ENCODE peak calls at places on chromosomes 6 and 20, in eight cellular contexts. U is neural crest cell; L is amygdala; X is heart right ventricle; O is stimulated activated CD8-positive, alpha-beta memory T cell treated with anti-CD3 and anti-CD28 coated beads, Interleukin-15, amount 100 ng/mL, for 1 hour; H is Caki2; V is stimulated activated CD4-positive, alpha-beta T cell treated with anti-CD3 and anti-CD28 coated beads, Interleukin-4, amount 100 ng/mL, for 48 hours; Y is Peyer's patch. R is an unnamed sample.

GRCh38 chr6:97215157-97215769 is 67.8 kb downstream of the MMS22L start:
- DNase-seq in Y (no peak), U (peak), X (peak), L (peak), V (no peak), O (no peak), H (peak), R (peak)

GRCh38 chr6:45882671-45883070 is 133.0 kb downstream of the CLIC5 start:
- DNase-seq in U (no peak), O (no peak), L (no peak), X (no peak), H (no peak), V (no peak), Y (no peak), R (no peak)

GRCh38 chr6:140276719-140277118 is 902.3 kb upstream of the CITED2 start:
- DNase-seq in U (no peak), L (no peak), V (no peak), Y (no peak), O (no peak), H (no peak), X (no peak), R (no peak)

GRCh38 chr20:58550661-58551060 is 35.5 kb upstream of the APCDD1L start:
- DNase-seq in X (no peak), Y (no peak), U (no peak), V (no peak), L (no peak), O (no peak), H (peak), R (peak)

GRCh38 chr6:79158856-79159516 is 75.5 kb downstream of the HMGN3 start:
- DNase-seq in V (no peak), L (no peak), U (no peak), X (no peak), H (peak), Y (no peak), O (no peak), R (no peak)

GRCh38 chr6:157527471-157527907 is 146.5 kb downstream of the ZDHHC14 start:
- DNase-seq in O (no peak), V (no peak), U (no peak), X (peak), H (no peak), L (no peak), Y (no peak), R (no peak)

GRCh38 chr6:5116243-5116991 is 31.3 kb downstream of the PPP1R3G start:
- DNase-seq in O (no peak), V (no peak), L (no peak), Y (no peak), X (no peak), H (no peak), U (no peak), R (no peak)

GRCh38 chr6:167798453-167798852 is 28.3 kb upstream of the AFDN start:
- DNase-seq in O (no peak), U (no peak), Y (no peak), V (no peak), H (no peak), X (no peak), L (no peak), R (no peak)

GRCh38 chr6:134604014-134604676 is 286.2 kb upstream of the SGK1 start:
- DNase-seq in X (no peak), U (no peak), Y (no peak), L (no peak), H (no peak), V (no peak), O (no peak), R (no peak)

GRCh38 chr20:44644384-44645131 is 6.9 kb downstream of the ADA start:
- DNase-seq in V (no peak), Y (no peak), H (no peak), U (no peak), L (no peak), X (no peak), O (no peak), R (no peak)

GRCh38 chr6:125913864-125914351 is 42.7 kb upstream of the HINT3 start:
- DNase-seq in V (no peak), H (peak), O (no peak), U (no peak), X (no peak), L (no peak), Y (no peak), R (peak)

GRCh38 chr6:56984374-56984773 is 29.5 kb downstream of the BEND6 start:
- DNase-seq in O (no peak), L (no peak), U (no peak), V (no peak), Y (no peak), X (no peak), H (no peak), R (no peak)

GRCh38 chr6:82589509-82590206 is 226.0 kb downstream of the TPBG start:
- DNase-seq in O (no peak), X (no peak), Y (no peak), L (no peak), H (peak), V (no peak), U (no peak), R (peak)

GRCh38 chr6:167779123-167779992 is 47.4 kb upstream of the AFDN start:
- DNase-seq in O (no peak), X (no peak), Y (no peak), H (no peak), U (no peak), V (no peak), L (no peak), R (no peak)

GRCh38 chr20:1697592-1697991 is 40.0 kb upstream of the SIRPG start:
- DNase-seq in Y (no peak), U (no peak), V (no peak), H (no peak), O (no peak), L (no peak), X (no peak), R (no peak)

GRCh38 chr6:140175486-140175885 is 801.0 kb upstream of the CITED2 start:
- DNase-seq in V (no peak), X (no peak), Y (no peak), L (no peak), U (no peak), H (no peak), O (no peak), R (no peak)

GRCh38 chr20:24158271-24158670 is 169.7 kb upstream of the GGTLC1 start:
- DNase-seq in V (no peak), X (no peak), Y (no peak), H (no peak), L (no peak), U (no peak), O (no peak), R (no peak)

GRCh38 chr6:167858086-167858591 is 31.4 kb downstream of the AFDN start:
- DNase-seq in H (no peak), X (no peak), O (no peak), V (no peak), L (peak), U (no peak), Y (no peak), R (peak)

GRCh38 chr20:63740070-63740500 is 509 bp downstream of the SLC2A4RG start:
- DNase-seq in L (no peak), Y (peak), X (no peak), U (no peak), V (peak), H (no peak), O (no peak), R (peak)

GRCh38 chr20:44314870-44315269 is 3.9 kb upstream of the FITM2 start:
- DNase-seq in H (no peak), U (no peak), Y (no peak), X (no peak), O (no peak), L (no peak), V (no peak), R (no peak)

R was measured in A172.